ENCODE peak calls at places on chromosomes 16 and 17, in seven cellular contexts. P is H9, S is PC-3, J is fibroblast of lung, W is IMR-90, I is keratinocyte, F is HepG2. A is an unnamed sample. For H3K9me3 and H4K20me1, the result is how much of the 10 kb centered on the place peaks cover.

GRCh38 chr17:46823657-46824056 is 5.2 kb upstream of the WNT3 start:
- DNase-seq in F (no peak), P (no peak), J (no peak), I (no peak), W (no peak), S (no peak), A (no peak)

GRCh38 chr17:9247401-9247938 is 226.2 kb downstream of the NTN1 start:
- DNase-seq in I (no peak), S (no peak), P (no peak), J (no peak), W (no peak), F (no peak), A (no peak)

GRCh38 chr16:59688006-59688405 is 953.9 kb upstream of the GOT2 start:
- DNase-seq in S (no peak), W (no peak), I (no peak), P (no peak), J (no peak), F (no peak), A (no peak)

GRCh38 chr17:79953335-79953734 is 82.3 kb downstream of the TBC1D16 start:
- DNase-seq in P (no peak), J (no peak), W (no peak), I (no peak), S (no peak), F (no peak), A (no peak)

GRCh38 chr17:42101513-42102292 is 3.4 kb upstream of the ZNF385C start:
- DNase-seq in F (peak), J (peak), P (peak), S (peak), I (no peak), W (peak), A (peak)

GRCh38 chr16:84868829-84869457 is 49.2 kb downstream of the CRISPLD2 start:
- DNase-seq in P (no peak), S (no peak), W (no peak), J (no peak), F (no peak), I (no peak), A (no peak)

GRCh38 chr17:66405836-66406679 is 103.6 kb downstream of the PRKCA start:
- DNase-seq in P (no peak), W (no peak), I (no peak), F (no peak), S (no peak), J (no peak), A (no peak)

GRCh38 chr17:78923660-78924453 is 1.3 kb downstream of the TIMP2 start:
- DNase-seq in W (no peak), P (peak), F (no peak), J (no peak), I (no peak), S (peak), A (peak)

GRCh38 chr16:13139661-13140241 is 238.4 kb downstream of the SHISA9 start:
- DNase-seq in S (no peak), F (no peak), I (no peak), P (no peak), J (no peak), W (no peak), A (no peak)

GRCh38 chr17:66787914-66788313 is 47.0 kb upstream of the CACNG5 start:
- DNase-seq in W (no peak), F (no peak), P (no peak), J (no peak), S (no peak), I (no peak), A (no peak)

GRCh38 chr17:77690271-77691161 is 268.0 kb upstream of the TNRC6C start:
- DNase-seq in F (no peak), I (no peak), S (peak), J (no peak), P (peak), W (no peak), A (no peak)

GRCh38 chr17:7562208-7562605 is 488 bp downstream of the SENP3 start:
- DNase-seq in S (no peak), F (no peak), P (no peak), J (no peak), W (no peak), I (no peak), A (no peak)

GRCh38 chr17:78953356-78954350 is 26.1 kb downstream of the LGALS3BP start:
- DNase-seq in F (no peak), S (no peak), J (no peak), W (no peak), I (no peak), P (peak), A (peak)

GRCh38 chr16:89511352-89511751 is 3.1 kb downstream of the SPG7 start:
- DNase-seq in P (no peak), I (no peak), W (no peak), F (no peak), S (no peak), J (no peak), A (no peak)

GRCh38 chr17:13346081-13346533 is 255.6 kb downstream of the HS3ST3A1 start:
- DNase-seq in J (peak), F (no peak), P (peak), I (peak), S (peak), W (peak), A (no peak)

GRCh38 chr16:75048546-75048945 is 49.7 kb downstream of the ZNRF1 start:
- DNase-seq in S (no peak), I (no peak), P (no peak), W (peak), J (peak), F (no peak), A (no peak)
- H3K9me3 ChIP-seq in S (under half), I (under half), P (under half), W (under half), J (under half), F (under half), A (under half)

GRCh38 chr17:50904522-50905459 is 38.6 kb upstream of the TOB1 start:
- DNase-seq in S (peak), F (peak), I (no peak), J (peak), P (no peak), W (no peak), A (peak)
- H4K20me1 ChIP-seq in S (under half), F (under half), I (under half), J (under half), P (under half), W (under half), A (under half)

GRCh38 chr16:683396-684066 is 603 bp downstream of the JMJD8 start:
- DNase-seq in W (no peak), F (no peak), S (no peak), P (no peak), J (no peak), I (no peak), A (peak)

GRCh38 chr16:681746-682427 is 1.7 kb downstream of the STUB1 start:
- DNase-seq in S (peak), F (no peak), I (no peak), J (peak), P (no peak), W (no peak), A (no peak)

GRCh38 chr16:680967-681745 is 946 bp downstream of the STUB1 start:
- DNase-seq in F (peak), J (peak), I (no peak), S (peak), P (no peak), W (peak), A (peak)

GRCh38 chr16:684067-684794 is at the start of gene JMJD8:
- DNase-seq in W (peak), F (no peak), I (no peak), P (peak), S (peak), J (peak), A (peak)

DNA sequence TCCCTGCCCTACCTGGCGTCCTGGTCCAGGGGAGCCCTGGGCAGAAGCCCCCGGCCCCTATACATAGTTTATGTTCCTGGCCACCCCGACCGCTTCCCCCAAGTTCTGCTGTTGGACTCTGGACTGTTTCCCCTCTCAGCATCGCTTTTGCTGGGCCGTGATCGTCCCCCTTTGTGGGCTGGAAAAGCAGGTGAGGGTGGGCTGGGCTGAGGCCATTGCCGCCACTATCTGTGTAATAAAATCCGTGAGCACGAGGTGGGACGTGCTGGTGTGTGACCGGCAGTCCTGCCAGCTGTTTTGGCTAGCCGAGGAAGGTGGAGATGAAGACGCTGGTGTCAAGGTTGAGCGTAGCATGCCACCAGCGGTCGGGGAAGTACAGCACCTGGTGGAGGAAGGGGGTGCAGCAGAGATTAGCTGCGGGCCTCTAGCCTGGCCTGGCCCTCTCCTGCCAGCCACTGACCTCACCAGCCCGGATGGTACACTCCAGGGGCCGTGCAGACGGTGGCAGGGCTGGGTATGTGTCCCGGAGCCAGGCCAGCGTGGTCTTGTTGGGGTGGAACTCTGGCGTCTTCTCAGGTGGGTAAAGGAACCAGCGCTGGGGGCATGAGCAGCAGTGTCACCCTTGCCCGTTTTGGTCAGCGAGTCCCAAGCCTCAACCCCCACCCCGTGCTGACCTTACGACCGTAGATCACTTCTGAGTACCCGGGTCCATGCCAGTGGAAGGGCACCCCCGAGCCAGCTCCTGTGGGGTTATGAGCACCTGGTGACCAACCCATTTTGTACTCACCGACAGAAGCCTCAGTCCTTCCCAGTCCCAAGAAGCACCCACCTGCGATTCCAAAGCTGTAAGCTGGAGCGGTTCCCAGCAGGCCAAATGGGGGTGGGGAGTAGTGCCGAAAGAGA is 1.4 kb downstream of the JMJD8 start:
- DNase-seq in I (no peak), F (no peak), P (no peak), W (no peak), J (no peak), S (no peak), A (no peak)
- H3K9ac ChIP-seq in I (peak), F (no peak), P (no peak), W (no peak), J (no peak), S (peak), A (no peak)

GRCh38 chr17:82889496-82890338 is 49.9 kb upstream of the ZNF750 start:
- DNase-seq in W (no peak), J (no peak), P (no peak), I (no peak), F (peak), S (peak), A (no peak)
- H3K9me3 ChIP-seq in W (under half), J (under half), P (under half), I (under half), F (under half), S (under half), A (under half)

DNA sequence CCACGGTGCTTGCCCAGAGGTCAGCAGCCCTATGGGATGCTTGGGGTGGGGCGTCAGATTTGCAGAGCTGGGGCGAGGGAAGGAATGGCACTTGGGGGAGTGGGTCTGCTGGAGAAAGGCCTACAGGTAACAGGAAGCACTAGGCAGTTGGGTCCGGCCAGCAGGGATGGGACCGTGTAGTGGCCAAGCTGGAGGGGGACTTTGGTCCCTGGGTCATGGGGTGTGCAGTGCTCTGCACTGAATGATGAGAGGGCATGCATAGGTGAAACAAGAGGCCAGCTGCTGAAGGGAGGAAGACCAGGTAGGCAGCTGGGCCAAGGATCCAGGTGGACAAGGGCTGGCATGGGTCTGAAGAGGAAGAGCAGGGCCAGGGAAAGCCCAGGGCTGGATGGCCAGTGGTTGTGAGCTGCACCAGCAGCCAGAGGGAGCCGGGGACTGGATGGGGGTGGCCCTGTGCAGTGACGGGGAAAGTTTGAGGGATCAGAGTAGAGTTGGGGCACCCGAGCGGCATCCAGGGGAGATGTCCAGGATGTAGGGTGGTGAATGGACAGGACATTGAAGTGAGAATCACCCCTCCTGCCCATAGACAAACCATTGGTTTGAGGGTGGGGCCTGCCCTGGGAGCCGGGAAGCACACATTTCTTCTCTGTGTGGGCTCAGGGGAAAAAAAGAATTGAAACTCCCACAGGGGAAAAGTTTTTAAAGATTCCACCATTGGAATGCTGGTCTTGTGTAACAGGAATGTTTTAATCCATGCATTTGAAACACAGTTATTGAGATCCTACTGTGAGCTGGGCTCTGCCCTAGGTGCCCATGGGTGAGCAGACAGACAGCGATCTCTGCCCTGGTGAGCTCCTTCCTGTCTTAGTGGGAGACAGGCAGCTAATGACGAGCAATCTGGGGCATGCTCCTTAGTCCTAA is 25.1 kb downstream of the RAI1 start:
- DNase-seq in I (no peak), J (no peak), W (no peak), P (no peak), S (no peak), F (no peak), A (no peak)
- H4K20me1 ChIP-seq in I (under half), J (under half), W (half or more), P (under half), S (under half), F (under half), A (half or more)

GRCh38 chr17:72121164-72122001 is 563 bp downstream of the SOX9 start:
- DNase-seq in W (peak), F (no peak), S (peak), P (peak), I (no peak), J (peak), A (peak)
- H3K9ac ChIP-seq in W (peak), F (peak), S (peak), P (no peak), I (peak), J (peak), A (no peak)

DNA sequence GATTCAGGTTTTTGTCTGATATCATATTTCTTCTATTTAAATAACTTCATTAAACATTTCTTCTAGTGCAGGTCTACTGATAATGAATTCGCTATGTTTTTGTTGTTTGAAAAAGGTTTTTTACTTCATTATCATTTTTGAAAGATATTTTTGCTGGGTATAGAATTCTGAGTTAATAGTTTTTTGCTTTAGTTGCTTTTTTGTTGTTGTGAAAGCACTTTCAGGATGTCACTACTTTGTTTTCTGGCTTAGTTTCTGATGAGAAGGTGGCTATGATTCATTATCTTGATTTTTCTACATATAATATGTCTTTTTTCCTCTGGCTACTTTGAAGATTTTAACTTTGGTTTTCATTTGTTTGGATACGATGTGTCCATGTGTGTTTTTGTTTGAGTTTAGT is 3.5 kb downstream of the ZFP1 start:
- DNase-seq in F (no peak), I (no peak), W (no peak), P (no peak), J (no peak), S (no peak), A (no peak)
- H3K9me3 ChIP-seq in F (under half), I (under half), W (under half), P (under half), J (under half), S (under half), A (under half)